ENCODE peak calls at places on chromosomes 13 and 19, in nine cellular contexts. One of them, this sample, is unnamed.

GRCh38 chr13:113759525-113760137 is 605 bp downstream of the TMEM255B start:
- DNase-seq in HCT116: no peak
- DNase-seq in breast epithelium: no peak
- DNase-seq in spleen: peak; percentile 81
- DNase-seq in endothelial cell of umbilical vein: peak; percentile 84
- DNase-seq in stomach: peak; percentile 25
- DNase-seq in HL-60: no peak
- DNase-seq in H1: no peak
- DNase-seq in GM12891: no peak
- DNase-seq in this sample: no peak

GRCh38 chr19:40588110-40588854 is 11.6 kb downstream of the SHKBP1 start:
- DNase-seq in H1: no peak
- DNase-seq in breast epithelium: no peak
- DNase-seq in HL-60: no peak
- DNase-seq in stomach: no peak
- DNase-seq in spleen: peak; percentile 74
- DNase-seq in endothelial cell of umbilical vein: peak; percentile 42
- DNase-seq in HCT116: peak; percentile 46
- DNase-seq in GM12891: no peak
- DNase-seq in this sample: no peak

GRCh38 chr13:32600891-32601290 is 14.6 kb downstream of the PDS5B start:
- DNase-seq in breast epithelium: no peak
- DNase-seq in spleen: no peak
- DNase-seq in HCT116: no peak
- DNase-seq in H1: no peak
- DNase-seq in stomach: no peak
- DNase-seq in GM12891: no peak
- DNase-seq in endothelial cell of umbilical vein: no peak
- DNase-seq in HL-60: no peak
- DNase-seq in this sample: no peak

GRCh38 chr13:20565120-20565736 is 1.7 kb upstream of the IFT88 start:
- DNase-seq in GM12891: no peak
- DNase-seq in stomach: no peak
- DNase-seq in HL-60: no peak
- DNase-seq in H1: no peak
- DNase-seq in endothelial cell of umbilical vein: peak; percentile 10
- DNase-seq in spleen: no peak
- DNase-seq in breast epithelium: no peak
- DNase-seq in HCT116: no peak
- DNase-seq in this sample: no peak

GRCh38 chr13:29465741-29466293 is 129.7 kb downstream of the SLC7A1 start:
- DNase-seq in stomach: peak; percentile 31
- DNase-seq in endothelial cell of umbilical vein: no peak
- DNase-seq in HCT116: no peak
- DNase-seq in HL-60: no peak
- DNase-seq in breast epithelium: no peak
- DNase-seq in H1: no peak
- DNase-seq in spleen: peak; percentile 35
- DNase-seq in GM12891: no peak
- DNase-seq in this sample: no peak

GRCh38 chr13:38944219-38944618 is 46.4 kb downstream of the STOML3 start:
- DNase-seq in HCT116: no peak
- DNase-seq in H1: no peak
- DNase-seq in HL-60: no peak
- DNase-seq in stomach: no peak
- DNase-seq in GM12891: no peak
- DNase-seq in spleen: no peak
- DNase-seq in breast epithelium: no peak
- DNase-seq in endothelial cell of umbilical vein: no peak
- DNase-seq in this sample: no peak

GRCh38 chr19:15181394-15181793 is 19.4 kb downstream of the NOTCH3 start:
- DNase-seq in spleen: no peak
- DNase-seq in H1: no peak
- DNase-seq in stomach: no peak
- DNase-seq in HL-60: no peak
- DNase-seq in breast epithelium: no peak
- DNase-seq in HCT116: no peak
- DNase-seq in GM12891: no peak
- DNase-seq in endothelial cell of umbilical vein: no peak
- DNase-seq in this sample: no peak

GRCh38 chr19:18789883-18790565 is 1.1 kb downstream of the COMP start:
- DNase-seq in spleen: peak; percentile 74
- DNase-seq in HL-60: peak; percentile 44
- DNase-seq in breast epithelium: no peak
- DNase-seq in stomach: no peak
- DNase-seq in GM12891: no peak
- DNase-seq in endothelial cell of umbilical vein: no peak
- DNase-seq in H1: peak; percentile 27
- DNase-seq in HCT116: no peak
- DNase-seq in this sample: no peak

GRCh38 chr13:109500146-109500773 is 286.1 kb downstream of the IRS2 start:
- DNase-seq in HL-60: no peak
- DNase-seq in endothelial cell of umbilical vein: no peak
- DNase-seq in spleen: no peak
- DNase-seq in GM12891: no peak
- DNase-seq in stomach: no peak
- DNase-seq in breast epithelium: no peak
- DNase-seq in HCT116: no peak
- DNase-seq in H1: no peak
- DNase-seq in this sample: no peak

GRCh38 chr13:77492982-77493381 is 42.5 kb upstream of the SCEL start:
- DNase-seq in HL-60: no peak
- DNase-seq in HCT116: peak; percentile 23
- DNase-seq in H1: no peak
- DNase-seq in GM12891: no peak
- DNase-seq in spleen: no peak
- DNase-seq in stomach: no peak
- DNase-seq in breast epithelium: no peak
- DNase-seq in endothelial cell of umbilical vein: peak; percentile 96
- DNase-seq in this sample: no peak

GRCh38 chr13:99702687-99703319 is 201.5 kb downstream of the TM9SF2 start:
- DNase-seq in breast epithelium: no peak
- DNase-seq in HCT116: no peak
- DNase-seq in stomach: no peak
- DNase-seq in spleen: no peak
- DNase-seq in HL-60: no peak
- DNase-seq in H1: no peak
- DNase-seq in GM12891: no peak
- DNase-seq in endothelial cell of umbilical vein: no peak
- DNase-seq in this sample: no peak

GRCh38 chr19:23263870-23264590 is 13.8 kb upstream of the ZNF724 start:
- DNase-seq in HCT116: no peak
- DNase-seq in endothelial cell of umbilical vein: no peak
- DNase-seq in H1: no peak
- DNase-seq in GM12891: no peak
- DNase-seq in stomach: no peak
- DNase-seq in HL-60: no peak
- DNase-seq in breast epithelium: no peak
- DNase-seq in spleen: no peak
- DNase-seq in this sample: no peak

GRCh38 chr19:55273978-55274707 is 5.8 kb downstream of the HSPBP1 start:
- DNase-seq in HCT116: no peak
- DNase-seq in stomach: no peak
- DNase-seq in H1: no peak
- DNase-seq in HL-60: no peak
- DNase-seq in endothelial cell of umbilical vein: no peak
- DNase-seq in GM12891: no peak
- DNase-seq in breast epithelium: no peak
- DNase-seq in spleen: no peak
- DNase-seq in this sample: no peak

DNA sequence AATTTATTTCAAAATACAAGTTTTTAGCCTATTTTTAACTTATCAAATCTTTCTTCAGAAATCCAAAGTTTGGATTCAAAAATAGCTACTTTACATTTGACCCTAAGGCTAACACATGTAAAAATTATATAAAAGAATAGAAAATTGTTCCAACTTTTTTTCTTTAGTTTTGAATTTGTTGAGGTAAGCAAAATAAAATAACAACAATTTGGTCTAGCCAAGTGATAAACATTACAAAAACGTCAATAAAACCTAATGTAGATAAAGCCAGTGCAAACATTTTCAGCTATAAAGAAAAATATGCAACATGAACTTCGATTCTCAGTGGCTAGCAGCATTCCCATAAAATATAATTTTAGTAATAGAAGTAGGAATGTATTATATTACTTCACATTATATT is 400.3 kb downstream of the PCDH9 start:
- DNase-seq in stomach: no peak
- DNase-seq in GM12891: no peak
- DNase-seq in H1: no peak
- DNase-seq in endothelial cell of umbilical vein: no peak
- DNase-seq in HL-60: no peak
- DNase-seq in spleen: no peak
- DNase-seq in breast epithelium: no peak
- DNase-seq in HCT116: no peak
- DNase-seq in this sample: no peak
- TF ChIP-seq POLR2AphosphoS5 in stomach: no peak
- TF ChIP-seq POLR2AphosphoS5 in GM12891: no peak
- TF ChIP-seq POLR2AphosphoS5 in H1: no peak
- TF ChIP-seq POLR2AphosphoS5 in endothelial cell of umbilical vein: no peak
- TF ChIP-seq POLR2AphosphoS5 in HL-60: no peak
- TF ChIP-seq POLR2AphosphoS5 in spleen: no peak
- TF ChIP-seq POLR2AphosphoS5 in breast epithelium: no peak
- TF ChIP-seq POLR2AphosphoS5 in HCT116: no peak
- TF ChIP-seq POLR2AphosphoS5 in this sample: no peak

GRCh38 chr19:34733266-34733825 is 697 bp upstream of the ZNF181 start:
- DNase-seq in spleen: peak; percentile 83
- DNase-seq in endothelial cell of umbilical vein: no peak
- DNase-seq in stomach: no peak
- DNase-seq in HCT116: no peak
- DNase-seq in HL-60: peak; percentile 65
- DNase-seq in breast epithelium: no peak
- DNase-seq in H1: peak; percentile 17
- DNase-seq in GM12891: no peak
- DNase-seq in this sample: no peak
- TF ChIP-seq POLR2AphosphoS5 in spleen: no peak
- TF ChIP-seq POLR2AphosphoS5 in endothelial cell of umbilical vein: no peak
- TF ChIP-seq POLR2AphosphoS5 in stomach: no peak
- TF ChIP-seq POLR2AphosphoS5 in HCT116: peak; percentile 70
- TF ChIP-seq POLR2AphosphoS5 in HL-60: peak; percentile 58
- TF ChIP-seq POLR2AphosphoS5 in breast epithelium: no peak
- TF ChIP-seq POLR2AphosphoS5 in H1: no peak
- TF ChIP-seq POLR2AphosphoS5 in GM12891: no peak
- TF ChIP-seq POLR2AphosphoS5 in this sample: peak; percentile 64

DNA sequence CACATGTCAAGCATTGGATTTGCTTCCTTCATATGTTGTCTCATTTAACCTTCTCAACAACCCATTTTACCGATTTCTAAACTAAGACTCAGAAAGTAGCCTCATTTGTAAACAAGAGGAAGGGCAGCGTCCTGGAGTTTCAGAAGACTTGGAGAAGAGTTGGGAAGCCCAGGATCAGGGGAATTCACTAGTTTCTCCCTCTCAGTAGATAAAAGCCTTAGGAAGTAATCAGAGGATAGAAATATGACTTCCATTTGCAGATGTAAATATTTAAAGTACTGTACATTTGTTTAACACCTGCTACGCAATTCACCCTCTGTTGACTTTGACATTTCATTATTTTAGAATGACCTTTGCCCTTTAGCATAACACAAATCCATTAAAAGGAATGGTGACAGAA is 216.4 kb downstream of the DCT start:
- DNase-seq in GM12891: no peak
- DNase-seq in spleen: no peak
- DNase-seq in HCT116: no peak
- DNase-seq in stomach: no peak
- DNase-seq in endothelial cell of umbilical vein: no peak
- DNase-seq in H1: no peak
- DNase-seq in breast epithelium: no peak
- DNase-seq in HL-60: no peak
- DNase-seq in this sample: no peak
- TF ChIP-seq POLR2AphosphoS5 in GM12891: no peak
- TF ChIP-seq POLR2AphosphoS5 in spleen: no peak
- TF ChIP-seq POLR2AphosphoS5 in HCT116: no peak
- TF ChIP-seq POLR2AphosphoS5 in stomach: no peak
- TF ChIP-seq POLR2AphosphoS5 in endothelial cell of umbilical vein: no peak
- TF ChIP-seq POLR2AphosphoS5 in H1: no peak
- TF ChIP-seq POLR2AphosphoS5 in breast epithelium: no peak
- TF ChIP-seq POLR2AphosphoS5 in HL-60: no peak
- TF ChIP-seq POLR2AphosphoS5 in this sample: no peak

GRCh38 chr19:28426902-28427232 is 786.1 kb downstream of the UQCRFS1 start:
- DNase-seq in breast epithelium: no peak
- DNase-seq in endothelial cell of umbilical vein: no peak
- DNase-seq in stomach: no peak
- DNase-seq in GM12891: no peak
- DNase-seq in HCT116: no peak
- DNase-seq in spleen: no peak
- DNase-seq in H1: no peak
- DNase-seq in HL-60: no peak
- DNase-seq in this sample: no peak

GRCh38 chr19:28429356-28429755 is 783.6 kb downstream of the UQCRFS1 start:
- DNase-seq in endothelial cell of umbilical vein: no peak
- DNase-seq in GM12891: no peak
- DNase-seq in spleen: no peak
- DNase-seq in stomach: no peak
- DNase-seq in H1: no peak
- DNase-seq in HL-60: no peak
- DNase-seq in breast epithelium: no peak
- DNase-seq in HCT116: no peak
- DNase-seq in this sample: no peak

GRCh38 chr19:28427256-28428083 is 785.5 kb downstream of the UQCRFS1 start:
- DNase-seq in HL-60: no peak
- DNase-seq in endothelial cell of umbilical vein: no peak
- DNase-seq in GM12891: no peak
- DNase-seq in breast epithelium: no peak
- DNase-seq in HCT116: no peak
- DNase-seq in spleen: no peak
- DNase-seq in H1: no peak
- DNase-seq in stomach: no peak
- DNase-seq in this sample: no peak

GRCh38 chr19:28430214-28430613 is 782.7 kb downstream of the UQCRFS1 start:
- DNase-seq in breast epithelium: no peak
- DNase-seq in stomach: no peak
- DNase-seq in HCT116: no peak
- DNase-seq in H1: no peak
- DNase-seq in endothelial cell of umbilical vein: no peak
- DNase-seq in GM12891: no peak
- DNase-seq in HL-60: no peak
- DNase-seq in spleen: no peak
- DNase-seq in this sample: no peak

DNA sequence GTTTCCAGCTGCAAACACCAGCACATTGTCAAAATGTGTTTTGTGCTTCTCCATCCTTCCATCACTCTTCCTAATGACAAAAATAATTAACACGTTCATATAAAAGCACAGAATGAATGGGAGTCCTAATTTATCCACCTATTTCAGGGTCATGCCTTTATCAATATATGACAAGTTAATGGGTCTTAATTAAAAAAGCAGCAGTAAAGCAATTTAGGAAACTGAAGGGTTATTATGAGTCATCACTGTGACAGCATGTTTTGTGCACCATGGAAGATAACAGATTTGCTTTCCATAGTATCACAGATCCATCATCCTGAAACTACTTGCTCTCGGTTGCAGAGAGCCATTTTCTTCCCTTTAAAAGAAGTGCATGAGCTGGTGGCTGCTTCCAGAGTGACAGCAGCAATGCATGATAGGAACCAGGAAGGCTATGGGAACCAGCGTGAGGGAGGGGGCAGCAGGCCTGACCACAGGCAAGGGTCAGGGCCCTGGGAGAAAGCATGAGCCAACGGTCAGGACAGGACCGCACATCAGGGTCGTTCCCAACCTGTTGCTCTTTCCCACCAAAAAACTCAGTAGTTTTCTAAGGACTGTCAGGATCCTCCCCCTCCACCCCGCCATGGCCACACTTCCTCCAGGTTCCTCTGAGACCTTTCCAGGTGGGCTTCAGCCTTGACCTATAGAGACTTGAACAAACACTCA is 784.2 kb downstream of the UQCRFS1 start:
- DNase-seq in spleen: no peak
- DNase-seq in breast epithelium: no peak
- DNase-seq in HL-60: no peak
- DNase-seq in HCT116: no peak
- DNase-seq in GM12891: no peak
- DNase-seq in endothelial cell of umbilical vein: no peak
- DNase-seq in H1: no peak
- DNase-seq in stomach: no peak
- DNase-seq in this sample: no peak
- TF ChIP-seq POLR2AphosphoS5 in spleen: no peak
- TF ChIP-seq POLR2AphosphoS5 in breast epithelium: no peak
- TF ChIP-seq POLR2AphosphoS5 in HL-60: no peak
- TF ChIP-seq POLR2AphosphoS5 in HCT116: no peak
- TF ChIP-seq POLR2AphosphoS5 in GM12891: no peak
- TF ChIP-seq POLR2AphosphoS5 in endothelial cell of umbilical vein: no peak
- TF ChIP-seq POLR2AphosphoS5 in H1: no peak
- TF ChIP-seq POLR2AphosphoS5 in stomach: no peak
- TF ChIP-seq POLR2AphosphoS5 in this sample: no peak

This sample was measured in GM12878.